ENCODE peak calls at places on chromosome 5, in six cellular contexts. V, D, B, K, Z and Q are unnamed samples.

GRCh38 chr5:104909803-104910202 is 1347.2 kb upstream of the NUDT12 start:
- DNase-seq in V (no peak), D (no peak), B (no peak), K (no peak), Z (no peak), Q (no peak)

GRCh38 chr5:41097642-41098041 is 26.5 kb upstream of the MROH2B start:
- DNase-seq in V (no peak), D (no peak), B (no peak), K (no peak), Z (no peak), Q (no peak)

GRCh38 chr5:82676663-82677062 is 398.5 kb upstream of the RPS23 start:
- DNase-seq in V (no peak), D (no peak), B (no peak), K (no peak), Z (no peak), Q (no peak)

GRCh38 chr5:173615884-173616576 is 420 bp downstream of the BOD1 start:
- DNase-seq in V (peak), D (peak), B (peak), K (peak), Z (no peak), Q (peak)

GRCh38 chr5:112848116-112848811 is 12.8 kb upstream of the SRP19 start:
- DNase-seq in V (no peak), D (peak), B (peak), K (peak), Z (no peak), Q (peak)

GRCh38 chr5:150797384-150797783 is 18.8 kb downstream of the SMIM3 start:
- DNase-seq in V (no peak), D (no peak), B (no peak), K (no peak), Z (no peak), Q (no peak)

GRCh38 chr5:161676109-161676508 is 9.4 kb upstream of the GABRA6 start:
- DNase-seq in V (no peak), D (peak), B (no peak), K (no peak), Z (no peak), Q (peak)

GRCh38 chr5:173940269-173940668 is 48.7 kb upstream of the C5orf47 start:
- DNase-seq in V (no peak), D (no peak), B (no peak), K (no peak), Z (no peak), Q (no peak)

GRCh38 chr5:170519500-170519899 is 15.7 kb downstream of the KCNIP1 start:
- DNase-seq in V (no peak), D (no peak), B (no peak), K (no peak), Z (no peak), Q (no peak)

GRCh38 chr5:56460681-56461191 is 227.6 kb upstream of the ANKRD55 start:
- DNase-seq in V (no peak), D (peak), B (no peak), K (no peak), Z (no peak), Q (peak)

GRCh38 chr5:90741022-90741564 is 182.5 kb downstream of the ADGRV1 start:
- DNase-seq in V (no peak), D (no peak), B (no peak), K (no peak), Z (no peak), Q (no peak)

GRCh38 chr5:141778683-141779082 is 96.7 kb upstream of the ARAP3 start:
- DNase-seq in V (no peak), D (no peak), B (no peak), K (no peak), Z (no peak), Q (no peak)

GRCh38 chr5:115329475-115329874 is 33.0 kb upstream of the CCDC112 start:
- DNase-seq in V (no peak), D (no peak), B (no peak), K (no peak), Z (peak), Q (no peak)

GRCh38 chr5:60295423-60295822 is 401.9 kb upstream of the PDE4D start:
- DNase-seq in V (no peak), D (peak), B (no peak), K (no peak), Z (no peak), Q (peak)

GRCh38 chr5:143497749-143498148 is 94.3 kb upstream of the NR3C1 start:
- DNase-seq in V (no peak), D (no peak), B (no peak), K (no peak), Z (no peak), Q (no peak)

GRCh38 chr5:168611163-168611562 is 32.0 kb upstream of the PANK3 start:
- DNase-seq in V (no peak), D (no peak), B (no peak), K (no peak), Z (no peak), Q (no peak)
- TF ChIP-seq TAF1 in V (no peak), D (no peak), B (no peak), K (no peak), Z (no peak), Q (no peak)

GRCh38 chr5:17105744-17106450 is 111.5 kb upstream of the BASP1 start:
- DNase-seq in V (no peak), D (no peak), B (no peak), K (no peak), Z (no peak), Q (no peak)
- TF ChIP-seq TAF1 in V (no peak), D (no peak), B (no peak), K (no peak), Z (no peak), Q (no peak)

GRCh38 chr5:140298183-140298601 is 4.7 kb downstream of the PFDN1 start:
- DNase-seq in V (no peak), D (no peak), B (no peak), K (no peak), Z (no peak), Q (peak)
- TF ChIP-seq TAF1 in V (no peak), D (no peak), B (no peak), K (no peak), Z (no peak), Q (no peak)

DNA sequence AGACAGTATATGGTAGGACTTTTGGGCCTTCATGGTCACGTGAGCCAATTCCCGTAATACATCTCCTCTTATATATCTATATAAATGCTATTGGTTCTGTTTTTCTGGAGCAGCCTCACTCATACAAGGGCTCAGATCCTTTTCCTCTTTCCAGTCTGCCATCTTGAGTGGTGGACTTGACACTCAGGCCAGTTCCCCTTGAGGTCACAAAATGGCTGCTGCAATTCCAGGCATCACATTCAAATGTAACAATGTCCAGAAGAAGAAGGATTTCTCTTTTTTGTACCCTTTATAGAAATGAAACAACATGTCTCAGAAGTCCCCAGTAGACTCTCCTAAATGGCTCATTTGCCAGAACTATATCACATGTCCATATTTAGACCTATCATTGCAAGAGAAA is 4.5 kb downstream of the GPR150 start:
- DNase-seq in V (no peak), D (no peak), B (no peak), K (no peak), Z (no peak), Q (no peak)
- TF ChIP-seq TAF1 in V (no peak), D (no peak), B (no peak), K (no peak), Z (no peak), Q (no peak)

DNA sequence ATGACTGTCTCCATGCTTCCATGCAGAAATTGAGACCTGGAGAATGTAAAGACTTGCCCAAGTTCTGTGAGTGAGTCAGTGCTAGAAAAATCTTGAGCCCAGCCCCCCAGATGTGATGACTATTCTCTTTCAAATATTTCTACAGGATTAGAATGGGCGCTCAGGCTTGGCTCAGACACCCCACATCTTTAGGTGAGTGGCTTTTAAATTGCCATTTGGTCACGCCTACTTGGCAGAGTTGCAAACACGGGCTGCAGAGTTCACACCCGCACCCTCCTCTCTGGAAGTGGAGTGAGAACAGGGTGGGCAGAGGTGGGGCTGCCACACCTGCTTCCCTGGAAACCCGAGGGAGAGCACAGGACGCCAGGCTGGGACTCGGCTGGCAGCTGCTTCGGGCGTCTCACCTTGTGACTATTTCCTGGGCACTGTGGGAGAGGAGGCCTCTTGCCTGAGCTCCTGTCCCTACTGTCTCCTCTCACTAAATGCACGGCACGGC is 37.6 kb downstream of the ROPN1L start:
- DNase-seq in V (no peak), D (no peak), B (no peak), K (no peak), Z (no peak), Q (no peak)
- TF ChIP-seq TAF1 in V (no peak), D (no peak), B (no peak), K (no peak), Z (no peak), Q (no peak)

GRCh38 chr5:149383399-149383798 is 4.3 kb upstream of the IL17B start:
- DNase-seq in V (no peak), D (no peak), B (no peak), K (no peak), Z (no peak), Q (no peak)
- TF ChIP-seq TAF1 in V (no peak), D (no peak), B (no peak), K (no peak), Z (no peak), Q (no peak)

GRCh38 chr5:140118294-140118936 is 4.5 kb downstream of the PURA start:
- DNase-seq in V (no peak), D (no peak), B (no peak), K (no peak), Z (no peak), Q (no peak)
- TF ChIP-seq TAF1 in V (no peak), D (no peak), B (no peak), K (no peak), Z (no peak), Q (no peak)

DNA sequence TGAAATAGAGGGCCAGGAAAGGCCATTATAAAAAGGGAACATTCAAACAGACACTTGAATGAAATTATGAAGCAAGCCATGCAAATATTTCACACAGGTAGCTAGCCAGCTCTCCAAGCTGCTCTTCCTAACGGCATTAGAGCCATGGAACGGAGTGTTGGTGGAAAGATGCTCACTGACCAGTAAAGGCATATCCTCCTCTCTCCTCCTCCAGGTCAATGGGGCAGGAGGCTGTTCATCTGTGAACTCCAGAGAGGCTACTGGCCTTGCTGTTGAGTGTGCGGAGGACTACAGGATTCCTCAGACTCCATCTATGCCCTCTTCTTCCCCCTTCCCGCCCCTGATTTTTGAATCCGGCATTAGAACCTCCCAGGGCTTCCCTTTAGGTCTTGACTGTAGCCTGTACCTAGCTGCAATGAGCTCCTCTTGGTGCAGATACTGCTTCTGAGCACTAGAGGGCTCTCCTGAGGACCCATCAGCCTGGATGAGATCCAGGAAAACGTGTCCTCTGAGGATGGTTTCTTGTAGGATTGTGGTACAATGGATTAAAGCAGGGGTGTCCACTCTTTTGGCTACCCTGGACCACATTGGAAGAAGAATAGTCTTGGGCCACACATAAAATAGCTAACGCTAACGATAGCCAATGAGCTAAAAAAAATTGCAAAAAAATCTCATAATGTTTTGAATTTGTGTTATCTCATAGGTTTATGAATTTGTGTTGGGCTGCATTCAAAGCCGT is 162.2 kb downstream of the SREK1 start:
- DNase-seq in V (peak), D (peak), B (peak), K (peak), Z (peak), Q (peak)
- TF ChIP-seq TAF1 in V (no peak), D (no peak), B (no peak), K (no peak), Z (no peak), Q (no peak)

GRCh38 chr5:39319395-39319794 is 44.9 kb downstream of the C9 start:
- DNase-seq in V (no peak), D (no peak), B (no peak), K (no peak), Z (no peak), Q (no peak)
- TF ChIP-seq TAF1 in V (no peak), D (no peak), B (no peak), K (no peak), Z (no peak), Q (no peak)